ENCODE peak calls at places on chromosomes 7 and 10, in seven cellular contexts. One of them, this sample, is unnamed.
A peak's percentile ranks its signal among the peaks of the same experiment; 100 is the strongest.

GRCh38 chr7:125491137-125491536 is 561.5 kb upstream of the POT1 start:
- DNase-seq in fibroblast of lung: no peak
- DNase-seq in stimulated activated CD8-positive, alpha-beta memory T cell treated with anti-CD3 and anti-CD28 coated beads, Interleukin-12 subunit alpha, Interleukin-12 subunit beta, amount 100 ng/mL, for 1 hour: no peak
- DNase-seq in GM06990: no peak
- DNase-seq in RKO: no peak
- DNase-seq in SW480: no peak
- DNase-seq in aorta: no peak
- DNase-seq in this sample: no peak

GRCh38 chr10:48523820-48524758 is 80.8 kb downstream of the ARHGAP22 start:
- DNase-seq in fibroblast of lung: peak; percentile 14
- DNase-seq in stimulated activated CD8-positive, alpha-beta memory T cell treated with anti-CD3 and anti-CD28 coated beads, Interleukin-12 subunit alpha, Interleukin-12 subunit beta, amount 100 ng/mL, for 1 hour: no peak
- DNase-seq in GM06990: no peak
- DNase-seq in RKO: no peak
- DNase-seq in SW480: no peak
- DNase-seq in aorta: no peak
- DNase-seq in this sample: peak; percentile 23

GRCh38 chr7:27182861-27183681 is 2.0 kb downstream of the HOXA11 start:
- DNase-seq in fibroblast of lung: no peak
- DNase-seq in stimulated activated CD8-positive, alpha-beta memory T cell treated with anti-CD3 and anti-CD28 coated beads, Interleukin-12 subunit alpha, Interleukin-12 subunit beta, amount 100 ng/mL, for 1 hour: no peak
- DNase-seq in GM06990: no peak
- DNase-seq in RKO: peak; percentile 39
- DNase-seq in SW480: peak; percentile 37
- DNase-seq in aorta: peak; percentile 73
- DNase-seq in this sample: no peak

GRCh38 chr10:131453772-131454634 is 142.5 kb upstream of the TCERG1L start:
- DNase-seq in fibroblast of lung: peak; percentile 2
- DNase-seq in stimulated activated CD8-positive, alpha-beta memory T cell treated with anti-CD3 and anti-CD28 coated beads, Interleukin-12 subunit alpha, Interleukin-12 subunit beta, amount 100 ng/mL, for 1 hour: peak; percentile 23
- DNase-seq in GM06990: peak; percentile 13
- DNase-seq in RKO: peak; percentile 39
- DNase-seq in SW480: no peak
- DNase-seq in aorta: peak; percentile 85
- DNase-seq in this sample: peak; percentile 88

GRCh38 chr10:105964009-105964408 is 1200.5 kb downstream of the SORCS1 start:
- DNase-seq in fibroblast of lung: no peak
- DNase-seq in stimulated activated CD8-positive, alpha-beta memory T cell treated with anti-CD3 and anti-CD28 coated beads, Interleukin-12 subunit alpha, Interleukin-12 subunit beta, amount 100 ng/mL, for 1 hour: no peak
- DNase-seq in GM06990: no peak
- DNase-seq in RKO: no peak
- DNase-seq in SW480: no peak
- DNase-seq in aorta: no peak
- DNase-seq in this sample: no peak

GRCh38 chr10:44056947-44057811 is 327.7 kb downstream of the CXCL12 start:
- DNase-seq in fibroblast of lung: no peak
- DNase-seq in stimulated activated CD8-positive, alpha-beta memory T cell treated with anti-CD3 and anti-CD28 coated beads, Interleukin-12 subunit alpha, Interleukin-12 subunit beta, amount 100 ng/mL, for 1 hour: no peak
- DNase-seq in GM06990: no peak
- DNase-seq in RKO: no peak
- DNase-seq in SW480: no peak
- DNase-seq in aorta: no peak
- DNase-seq in this sample: no peak

GRCh38 chr7:66804001-66804400 is 63.5 kb downstream of the RABGEF1 start:
- DNase-seq in fibroblast of lung: no peak
- DNase-seq in stimulated activated CD8-positive, alpha-beta memory T cell treated with anti-CD3 and anti-CD28 coated beads, Interleukin-12 subunit alpha, Interleukin-12 subunit beta, amount 100 ng/mL, for 1 hour: no peak
- DNase-seq in GM06990: no peak
- DNase-seq in RKO: no peak
- DNase-seq in SW480: no peak
- DNase-seq in aorta: no peak
- DNase-seq in this sample: no peak

GRCh38 chr10:12202230-12202629 is 6.2 kb downstream of the CDC123 start:
- DNase-seq in fibroblast of lung: no peak
- DNase-seq in stimulated activated CD8-positive, alpha-beta memory T cell treated with anti-CD3 and anti-CD28 coated beads, Interleukin-12 subunit alpha, Interleukin-12 subunit beta, amount 100 ng/mL, for 1 hour: no peak
- DNase-seq in GM06990: no peak
- DNase-seq in RKO: no peak
- DNase-seq in SW480: no peak
- DNase-seq in aorta: no peak
- DNase-seq in this sample: no peak

GRCh38 chr10:132701099-132701845 is 84.7 kb downstream of the NKX6-2 start:
- DNase-seq in fibroblast of lung: no peak
- DNase-seq in stimulated activated CD8-positive, alpha-beta memory T cell treated with anti-CD3 and anti-CD28 coated beads, Interleukin-12 subunit alpha, Interleukin-12 subunit beta, amount 100 ng/mL, for 1 hour: no peak
- DNase-seq in GM06990: no peak
- DNase-seq in RKO: no peak
- DNase-seq in SW480: no peak
- DNase-seq in aorta: peak; percentile 69
- DNase-seq in this sample: no peak

GRCh38 chr7:194996-195829 is 2.8 kb downstream of the FAM20C start:
- DNase-seq in fibroblast of lung: peak; percentile 71
- DNase-seq in stimulated activated CD8-positive, alpha-beta memory T cell treated with anti-CD3 and anti-CD28 coated beads, Interleukin-12 subunit alpha, Interleukin-12 subunit beta, amount 100 ng/mL, for 1 hour: no peak
- DNase-seq in GM06990: no peak
- DNase-seq in RKO: no peak
- DNase-seq in SW480: peak; percentile 60
- DNase-seq in aorta: no peak
- DNase-seq in this sample: no peak

GRCh38 chr10:13615650-13616049 is 28.9 kb downstream of the PRPF18 start:
- DNase-seq in fibroblast of lung: no peak
- DNase-seq in stimulated activated CD8-positive, alpha-beta memory T cell treated with anti-CD3 and anti-CD28 coated beads, Interleukin-12 subunit alpha, Interleukin-12 subunit beta, amount 100 ng/mL, for 1 hour: no peak
- DNase-seq in GM06990: no peak
- DNase-seq in RKO: no peak
- DNase-seq in SW480: no peak
- DNase-seq in aorta: no peak
- DNase-seq in this sample: no peak

GRCh38 chr10:117074621-117075020 is 63.4 kb downstream of the VAX1 start:
- DNase-seq in fibroblast of lung: no peak
- DNase-seq in stimulated activated CD8-positive, alpha-beta memory T cell treated with anti-CD3 and anti-CD28 coated beads, Interleukin-12 subunit alpha, Interleukin-12 subunit beta, amount 100 ng/mL, for 1 hour: no peak
- DNase-seq in GM06990: no peak
- DNase-seq in RKO: no peak
- DNase-seq in SW480: peak; percentile 51
- DNase-seq in aorta: no peak
- DNase-seq in this sample: peak; percentile 42

GRCh38 chr7:44581426-44581906 is 565 bp downstream of the TMED4 start:
- DNase-seq in fibroblast of lung: peak; percentile 18
- DNase-seq in stimulated activated CD8-positive, alpha-beta memory T cell treated with anti-CD3 and anti-CD28 coated beads, Interleukin-12 subunit alpha, Interleukin-12 subunit beta, amount 100 ng/mL, for 1 hour: no peak
- DNase-seq in GM06990: no peak
- DNase-seq in RKO: peak; percentile 53
- DNase-seq in SW480: peak; percentile 77
- DNase-seq in aorta: no peak
- DNase-seq in this sample: peak; percentile 43

GRCh38 chr10:78769526-78769925 is 299.2 kb upstream of the ZMIZ1 start:
- DNase-seq in fibroblast of lung: no peak
- DNase-seq in stimulated activated CD8-positive, alpha-beta memory T cell treated with anti-CD3 and anti-CD28 coated beads, Interleukin-12 subunit alpha, Interleukin-12 subunit beta, amount 100 ng/mL, for 1 hour: no peak
- DNase-seq in GM06990: no peak
- DNase-seq in RKO: no peak
- DNase-seq in SW480: no peak
- DNase-seq in aorta: no peak
- DNase-seq in this sample: no peak

GRCh38 chr10:16348891-16349290 is 87.9 kb upstream of the PTER start:
- DNase-seq in fibroblast of lung: no peak
- DNase-seq in stimulated activated CD8-positive, alpha-beta memory T cell treated with anti-CD3 and anti-CD28 coated beads, Interleukin-12 subunit alpha, Interleukin-12 subunit beta, amount 100 ng/mL, for 1 hour: no peak
- DNase-seq in GM06990: no peak
- DNase-seq in RKO: no peak
- DNase-seq in SW480: no peak
- DNase-seq in aorta: no peak
- DNase-seq in this sample: no peak

GRCh38 chr7:5143935-5144903 is 45.8 kb upstream of the WIPI2 start:
- DNase-seq in fibroblast of lung: no peak
- DNase-seq in stimulated activated CD8-positive, alpha-beta memory T cell treated with anti-CD3 and anti-CD28 coated beads, Interleukin-12 subunit alpha, Interleukin-12 subunit beta, amount 100 ng/mL, for 1 hour: peak; percentile 17
- DNase-seq in GM06990: peak; percentile 79
- DNase-seq in RKO: no peak
- DNase-seq in SW480: no peak
- DNase-seq in aorta: no peak
- DNase-seq in this sample: no peak

GRCh38 chr7:157675427-157675930 is 338.7 kb downstream of the DNAJB6 start:
- DNase-seq in fibroblast of lung: no peak
- DNase-seq in stimulated activated CD8-positive, alpha-beta memory T cell treated with anti-CD3 and anti-CD28 coated beads, Interleukin-12 subunit alpha, Interleukin-12 subunit beta, amount 100 ng/mL, for 1 hour: no peak
- DNase-seq in GM06990: no peak
- DNase-seq in RKO: no peak
- DNase-seq in SW480: no peak
- DNase-seq in aorta: peak; percentile 71
- DNase-seq in this sample: no peak

GRCh38 chr10:30510184-30510931 is 76.4 kb downstream of the MAP3K8 start:
- DNase-seq in fibroblast of lung: peak; percentile 61
- DNase-seq in stimulated activated CD8-positive, alpha-beta memory T cell treated with anti-CD3 and anti-CD28 coated beads, Interleukin-12 subunit alpha, Interleukin-12 subunit beta, amount 100 ng/mL, for 1 hour: no peak
- DNase-seq in GM06990: peak; percentile 66
- DNase-seq in RKO: peak; percentile 51
- DNase-seq in SW480: no peak
- DNase-seq in aorta: no peak
- DNase-seq in this sample: peak; percentile 33

GRCh38 chr7:130923930-130924329 is 189.9 kb upstream of the KLF14 start:
- DNase-seq in fibroblast of lung: no peak
- DNase-seq in stimulated activated CD8-positive, alpha-beta memory T cell treated with anti-CD3 and anti-CD28 coated beads, Interleukin-12 subunit alpha, Interleukin-12 subunit beta, amount 100 ng/mL, for 1 hour: no peak
- DNase-seq in GM06990: no peak
- DNase-seq in RKO: peak; percentile 83
- DNase-seq in SW480: no peak
- DNase-seq in aorta: no peak
- DNase-seq in this sample: no peak

GRCh38 chr7:106031271-106032029 is 68.4 kb downstream of the CDHR3 start:
- DNase-seq in fibroblast of lung: peak; percentile 50
- DNase-seq in stimulated activated CD8-positive, alpha-beta memory T cell treated with anti-CD3 and anti-CD28 coated beads, Interleukin-12 subunit alpha, Interleukin-12 subunit beta, amount 100 ng/mL, for 1 hour: no peak
- DNase-seq in GM06990: no peak
- DNase-seq in RKO: no peak
- DNase-seq in SW480: no peak
- DNase-seq in aorta: no peak
- DNase-seq in this sample: peak; percentile 26

GRCh38 chr10:28302012-28302667 is 724 bp downstream of the MPP7 start:
- DNase-seq in fibroblast of lung: peak; percentile 5
- DNase-seq in stimulated activated CD8-positive, alpha-beta memory T cell treated with anti-CD3 and anti-CD28 coated beads, Interleukin-12 subunit alpha, Interleukin-12 subunit beta, amount 100 ng/mL, for 1 hour: no peak
- DNase-seq in GM06990: no peak
- DNase-seq in RKO: no peak
- DNase-seq in SW480: peak; percentile 51
- DNase-seq in aorta: no peak
- DNase-seq in this sample: peak; percentile 49

GRCh38 chr7:90965211-90965610 is 299.0 kb upstream of the FZD1 start:
- DNase-seq in fibroblast of lung: no peak
- DNase-seq in stimulated activated CD8-positive, alpha-beta memory T cell treated with anti-CD3 and anti-CD28 coated beads, Interleukin-12 subunit alpha, Interleukin-12 subunit beta, amount 100 ng/mL, for 1 hour: no peak
- DNase-seq in GM06990: no peak
- DNase-seq in RKO: no peak
- DNase-seq in SW480: no peak
- DNase-seq in aorta: no peak
- DNase-seq in this sample: no peak

GRCh38 chr7:156026076-156027002 is 214.1 kb upstream of the SHH start:
- DNase-seq in fibroblast of lung: no peak
- DNase-seq in stimulated activated CD8-positive, alpha-beta memory T cell treated with anti-CD3 and anti-CD28 coated beads, Interleukin-12 subunit alpha, Interleukin-12 subunit beta, amount 100 ng/mL, for 1 hour: no peak
- DNase-seq in GM06990: no peak
- DNase-seq in RKO: no peak
- DNase-seq in SW480: no peak
- DNase-seq in aorta: no peak
- DNase-seq in this sample: no peak